ENCODE peak calls at places on chromosomes 3 and 15, in nine cellular contexts. K is ovary, N is fibroblast of lung, G is upper lobe of right lung, Z is A549, H is dorsolateral prefrontal cortex, O is left lung, D is heart left ventricle, T is upper lobe of left lung. W is an unnamed sample.

GRCh38 chr3:99875573-99875924 is 57.9 kb downstream of the CMSS1 start:
- DNase-seq in H (no peak), N (peak), D (no peak), G (no peak), Z (peak), K (no peak), T (no peak), O (no peak), W (no peak)

GRCh38 chr15:88745696-88746095 is 57.5 kb upstream of the ACAN start:
- DNase-seq in O (no peak), T (no peak), N (peak), K (no peak), H (no peak), Z (no peak), G (no peak), D (no peak), W (no peak)

GRCh38 chr3:71658131-71658530 is 67.1 kb downstream of the EIF4E3 start:
- DNase-seq in D (peak), K (peak), T (peak), Z (peak), G (peak), O (peak), H (no peak), N (peak), W (peak)

GRCh38 chr3:43584043-43584826 is 37.6 kb downstream of the ANO10 start:
- DNase-seq in H (no peak), Z (no peak), K (no peak), N (peak), D (no peak), G (no peak), T (no peak), O (no peak), W (no peak)

GRCh38 chr3:150626148-150626930 is 23.2 kb downstream of the SELENOT start:
- DNase-seq in O (no peak), Z (no peak), K (no peak), D (no peak), N (no peak), H (no peak), T (no peak), G (no peak), W (no peak)

GRCh38 chr15:32802296-32802936 is 84.6 kb downstream of the GREM1 start:
- DNase-seq in G (no peak), D (no peak), N (peak), K (no peak), H (no peak), T (no peak), O (no peak), Z (no peak), W (no peak)

GRCh38 chr3:124620600-124621063 is 109.6 kb upstream of the UMPS start:
- DNase-seq in K (peak), O (peak), H (no peak), Z (peak), T (peak), G (no peak), N (peak), D (peak), W (no peak)

GRCh38 chr3:173465112-173465511 is 67.6 kb downstream of the NLGN1 start:
- DNase-seq in K (no peak), H (no peak), T (no peak), D (no peak), N (peak), Z (no peak), G (no peak), O (no peak), W (no peak)

GRCh38 chr3:115252679-115253078 is 105.6 kb upstream of the ZBTB20 start:
- DNase-seq in Z (no peak), K (no peak), N (no peak), O (no peak), T (no peak), H (no peak), D (no peak), G (no peak), W (no peak)

GRCh38 chr3:193640165-193640706 is 47.2 kb downstream of the OPA1 start:
- DNase-seq in G (no peak), O (no peak), T (no peak), D (no peak), N (no peak), K (no peak), H (no peak), Z (no peak), W (no peak)

GRCh38 chr3:192408721-192409151 is 318.6 kb downstream of the FGF12 start:
- DNase-seq in T (no peak), N (peak), K (no peak), D (peak), G (no peak), O (no peak), Z (no peak), H (no peak), W (no peak)

GRCh38 chr15:74723754-74724334 is 1.5 kb downstream of the CYP1A1 start:
- DNase-seq in N (peak), H (no peak), O (no peak), D (no peak), Z (peak), K (no peak), T (no peak), G (no peak), W (peak)

GRCh38 chr15:89116404-89116803 is 28.1 kb downstream of the ABHD2 start:
- DNase-seq in Z (peak), G (no peak), N (peak), D (peak), O (no peak), T (no peak), H (no peak), K (no peak), W (no peak)

GRCh38 chr3:64388886-64389285 is 163.6 kb upstream of the PRICKLE2 start:
- DNase-seq in T (no peak), G (no peak), O (no peak), Z (no peak), D (no peak), N (peak), H (no peak), K (no peak), W (no peak)

GRCh38 chr3:118544458-118544857 is 490.2 kb downstream of the IGSF11 start:
- DNase-seq in D (no peak), O (no peak), K (no peak), T (no peak), H (no peak), N (peak), Z (peak), G (no peak), W (no peak)

GRCh38 chr15:90902656-90902995 is 476 bp upstream of the MAN2A2 start:
- DNase-seq in T (no peak), O (no peak), G (no peak), Z (no peak), D (no peak), N (no peak), H (no peak), K (no peak), W (no peak)

GRCh38 chr3:52721002-52721741 is 15.3 kb downstream of the SPCS1 start:
- DNase-seq in O (no peak), D (no peak), Z (no peak), H (no peak), T (no peak), G (no peak), N (no peak), K (no peak), W (no peak)

GRCh38 chr3:138774529-138775253 is 60.0 kb downstream of the PIK3CB start:
- DNase-seq in N (peak), D (peak), G (no peak), H (no peak), T (peak), Z (peak), O (peak), K (peak), W (no peak)

GRCh38 chr15:38471974-38472373 is 18.0 kb downstream of the FAM98B start:
- DNase-seq in T (no peak), Z (no peak), D (no peak), K (no peak), G (no peak), H (no peak), O (no peak), N (no peak), W (no peak)

GRCh38 chr15:63277893-63278505 is 594 bp downstream of the APH1B start:
- DNase-seq in K (peak), D (no peak), N (no peak), O (no peak), G (no peak), T (peak), H (no peak), Z (peak), W (no peak)

GRCh38 chr3:141498592-141499223 is 11.9 kb downstream of the RASA2 start:
- DNase-seq in N (no peak), G (no peak), H (no peak), T (peak), D (peak), O (peak), K (no peak), Z (no peak), W (no peak)

GRCh38 chr3:59469948-59470723 is 420.3 kb upstream of the CFAP20DC start:
- DNase-seq in G (no peak), D (no peak), K (no peak), T (no peak), N (peak), O (no peak), H (no peak), Z (no peak), W (no peak)

GRCh38 chr15:88735212-88735611 is 68.0 kb upstream of the ACAN start:
- DNase-seq in H (no peak), D (no peak), G (no peak), Z (no peak), N (no peak), T (no peak), O (no peak), K (no peak), W (no peak)

GRCh38 chr3:151439652-151440125 is 21.2 kb downstream of the IGSF10 start:
- DNase-seq in H (no peak), N (peak), D (no peak), O (no peak), T (no peak), K (no peak), Z (peak), G (no peak), W (no peak)

GRCh38 chr15:66780172-66780972 is 78.3 kb downstream of the SMAD6 start:
- DNase-seq in Z (peak), N (peak), O (no peak), D (no peak), T (no peak), G (no peak), H (no peak), K (peak), W (no peak)

GRCh38 chr3:5464684-5465083 is 277.2 kb downstream of the EDEM1 start:
- DNase-seq in D (no peak), T (no peak), Z (no peak), H (no peak), G (no peak), N (no peak), K (no peak), O (no peak), W (no peak)

GRCh38 chr15:99125061-99125990 is 20.4 kb downstream of the SYNM start:
- DNase-seq in Z (no peak), T (no peak), H (peak), O (no peak), K (no peak), N (peak), D (no peak), G (no peak), W (peak)

GRCh38 chr15:99122831-99123705 is 18.2 kb downstream of the SYNM start:
- DNase-seq in Z (no peak), O (peak), H (no peak), G (no peak), T (no peak), N (peak), D (no peak), K (peak), W (no peak)

GRCh38 chr15:99126195-99126594 is 21.3 kb downstream of the SYNM start:
- DNase-seq in K (no peak), O (no peak), Z (no peak), D (no peak), N (no peak), G (no peak), T (no peak), H (no peak), W (peak)

GRCh38 chr15:99123706-99124451 is 19.0 kb downstream of the SYNM start:
- DNase-seq in G (peak), N (peak), H (peak), D (peak), K (peak), T (peak), Z (peak), O (peak), W (peak)

DNA sequence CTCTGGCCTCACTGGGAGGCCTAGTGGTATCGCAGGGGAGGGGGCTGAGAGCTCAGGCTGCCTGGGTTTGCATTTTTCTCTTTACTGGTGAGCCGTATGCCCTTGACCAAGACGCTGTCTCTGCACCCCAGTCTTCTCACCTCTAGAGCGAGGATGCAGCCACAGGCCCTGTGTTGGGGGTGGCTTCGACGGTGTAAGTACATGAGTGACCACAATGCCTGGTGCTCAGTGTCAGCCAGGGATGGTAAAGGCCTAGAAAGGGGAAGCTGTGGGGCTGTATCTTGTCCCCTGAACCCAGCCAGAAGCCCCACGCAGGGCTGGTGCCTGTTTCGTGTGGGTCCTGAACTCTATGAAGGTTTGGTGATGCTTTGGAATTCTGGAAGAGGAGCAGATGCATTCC is 19.8 kb downstream of the SYNM start:
- DNase-seq in Z (no peak), D (no peak), K (no peak), N (no peak), O (no peak), H (no peak), G (no peak), T (no peak), W (no peak)
- H3K27ac ChIP-seq in Z (peak), D (peak), K (peak), N (peak), O (peak), H (peak), G (no peak), T (no peak), W (peak)

GRCh38 chr3:45929042-45929679 is 14.1 kb upstream of the CXCR6 start:
- DNase-seq in H (no peak), K (no peak), G (peak), O (no peak), D (no peak), N (no peak), T (no peak), Z (peak), W (no peak)
- TF ChIP-seq CTCF in H (peak), K (no peak), G (peak), O (peak), D (peak), N (peak), T (peak), Z (peak), W (no peak)

DNA sequence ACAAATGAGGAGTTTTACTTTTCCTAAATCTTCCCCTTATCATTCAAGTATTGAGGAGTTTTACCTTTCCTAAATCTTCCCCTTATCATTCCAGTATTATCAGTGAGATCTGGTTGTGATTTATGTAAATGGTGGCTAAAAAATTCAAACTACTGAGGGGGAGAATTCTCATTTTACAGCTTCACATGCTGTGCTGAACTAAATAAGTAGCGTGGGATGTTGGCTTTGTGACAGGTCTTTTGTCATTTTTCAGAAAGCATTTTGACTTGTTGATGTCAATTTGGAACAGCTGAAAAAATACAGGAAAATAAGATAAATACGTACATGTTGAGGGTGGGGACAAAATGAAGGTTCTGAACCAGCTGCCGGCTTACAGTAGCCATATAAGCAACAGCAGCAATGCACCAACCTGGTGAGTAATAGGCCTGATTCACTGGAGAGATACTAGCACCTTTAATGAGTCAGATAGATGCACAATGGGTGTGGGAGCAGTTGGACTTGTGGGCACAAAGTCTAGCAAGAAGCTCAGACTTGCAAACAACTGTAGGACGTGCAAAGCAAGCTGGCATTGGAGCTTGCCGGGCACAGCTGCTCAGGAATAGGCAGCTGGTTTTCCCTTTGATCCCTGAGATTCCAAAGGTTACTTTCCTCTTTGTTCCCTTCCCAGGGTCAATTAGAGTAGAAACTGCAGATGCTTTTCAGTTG is 12.8 kb downstream of the B3GNT5 start:
- DNase-seq in O (no peak), G (no peak), K (no peak), T (no peak), N (peak), D (no peak), Z (peak), H (no peak), W (no peak)
- H3K27ac ChIP-seq in O (peak), G (peak), K (peak), T (peak), N (no peak), D (peak), Z (peak), H (peak), W (no peak)

GRCh38 chr3:20230954-20231353 is 44.9 kb upstream of the SGO1 start:
- DNase-seq in T (no peak), Z (no peak), G (no peak), H (no peak), D (no peak), O (no peak), N (no peak), K (no peak), W (no peak)

GRCh38 chr3:20222274-20222673 is 36.3 kb upstream of the SGO1 start:
- DNase-seq in N (no peak), Z (no peak), D (no peak), H (no peak), O (no peak), G (no peak), K (no peak), T (no peak), W (no peak)

GRCh38 chr3:20225769-20226168 is 39.8 kb upstream of the SGO1 start:
- DNase-seq in Z (peak), G (no peak), N (peak), O (no peak), T (no peak), D (no peak), K (no peak), H (no peak), W (no peak)
- TF ChIP-seq CTCF in Z (peak), G (peak), N (peak), O (no peak), T (peak), D (peak), K (peak), H (peak), W (peak)

GRCh38 chr15:36905908-36906307 is 194.4 kb downstream of the MEIS2 start:
- DNase-seq in D (no peak), Z (no peak), O (no peak), K (no peak), T (no peak), G (no peak), N (peak), H (no peak), W (no peak)
- H3K27ac ChIP-seq in D (no peak), Z (no peak), O (no peak), K (no peak), T (no peak), G (no peak), N (no peak), H (no peak), W (no peak)

DNA sequence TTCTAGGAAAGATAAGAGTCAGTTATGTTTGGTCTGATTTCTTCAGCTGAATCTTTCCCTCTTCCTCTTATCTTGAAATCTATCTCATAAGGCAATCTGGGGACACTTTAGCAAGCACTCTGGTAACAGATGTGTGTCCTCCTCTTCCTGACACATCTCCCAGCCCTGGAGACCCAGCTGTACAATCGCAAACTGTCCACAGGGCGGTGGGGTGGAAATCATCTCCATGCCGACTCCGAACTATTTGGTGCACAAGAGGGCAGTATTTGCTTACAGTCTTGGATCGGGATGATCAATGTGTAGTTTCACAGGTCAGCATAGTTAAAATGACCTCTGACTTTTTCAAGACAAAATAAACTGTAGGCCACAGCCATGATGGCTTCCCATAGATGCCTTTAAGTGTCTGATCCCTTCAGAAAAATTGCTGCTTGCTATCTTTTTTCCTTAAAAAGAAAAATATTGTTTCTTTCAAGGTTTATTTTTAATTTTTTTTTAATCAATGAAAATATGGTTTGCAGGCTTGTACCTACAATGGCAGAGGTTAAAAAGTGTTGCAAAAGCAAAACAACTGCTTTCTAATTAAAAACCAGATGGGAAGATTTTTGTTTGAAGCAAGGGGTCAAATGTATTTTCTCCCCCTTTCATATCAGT is 17.7 kb downstream of the EEFSEC start:
- DNase-seq in K (peak), H (no peak), Z (peak), G (no peak), T (no peak), O (no peak), D (peak), N (peak), W (no peak)
- TF ChIP-seq CTCF in K (peak), H (peak), Z (peak), G (peak), T (peak), O (peak), D (peak), N (peak), W (peak)

GRCh38 chr3:128179474-128179819 is 26.2 kb downstream of the EEFSEC start:
- DNase-seq in O (no peak), D (no peak), Z (no peak), G (no peak), H (no peak), T (no peak), K (no peak), N (no peak), W (no peak)
- H3K27ac ChIP-seq in O (no peak), D (no peak), Z (no peak), G (no peak), H (no peak), T (no peak), K (no peak), N (no peak), W (no peak)

GRCh38 chr3:11260460-11260859 is 11.7 kb upstream of the ATG7 start:
- DNase-seq in T (no peak), Z (no peak), O (no peak), G (no peak), D (no peak), H (no peak), N (no peak), K (no peak), W (no peak)
- TF ChIP-seq CTCF in T (no peak), Z (no peak), O (no peak), G (no peak), D (no peak), H (no peak), N (no peak), K (no peak), W (no peak)

W was measured in coronary artery.